ENCODE peak calls at places on chromosomes 11 and 22, in four cellular contexts. R is transverse colon, M is foreskin fibroblast, I is A549. S is an unnamed sample.

GRCh38 chr22:42033263-42034181 is 34.9 kb downstream of the WBP2NL start:
- DNase-seq in I (no peak), M (no peak), R (no peak), S (no peak)

GRCh38 chr22:17782158-17782557 is 7.9 kb upstream of the BID start:
- DNase-seq in R (no peak), I (no peak), M (no peak), S (no peak)

GRCh38 chr11:116513894-116514293 is 258.9 kb downstream of the BUD13 start:
- DNase-seq in R (peak; percentile 46), I (peak; percentile 54), M (peak; percentile 3), S (peak; percentile 43)

GRCh38 chr11:60785806-60786361 is 751 bp downstream of the MS4A10 start:
- DNase-seq in M (peak; percentile 37), I (no peak), R (no peak), S (peak; percentile 46)

GRCh38 chr11:122673706-122674105 is 18.2 kb downstream of the UBASH3B start:
- DNase-seq in M (peak; percentile 73), R (no peak), I (no peak), S (peak; percentile 40)

GRCh38 chr11:66956689-66957290 is 1.4 kb downstream of the PC start:
- DNase-seq in R (no peak), I (peak; percentile 71), M (peak; percentile 76), S (peak; percentile 60)

GRCh38 chr22:28029201-28029948 is 110.3 kb upstream of the PITPNB start:
- DNase-seq in M (peak; percentile 61), R (peak; percentile 21), I (peak; percentile 35), S (peak; percentile 90)

GRCh38 chr11:62707277-62707771 is at the start of the genes BSCL2 and GNG3:
- DNase-seq in I (peak; percentile 39), R (no peak), M (no peak), S (no peak)

GRCh38 chr22:37416806-37417205 is 10.5 kb downstream of the ELFN2 start:
- DNase-seq in M (peak; percentile 21), R (no peak), I (no peak), S (no peak)

GRCh38 chr11:107857550-107858216 is 904 bp downstream of the SLC35F2 start:
- DNase-seq in M (peak; percentile 40), R (no peak), I (peak; percentile 18), S (no peak)

GRCh38 chr11:121881806-121882205 is 234.2 kb downstream of the BLID start:
- DNase-seq in I (no peak), R (no peak), M (peak; percentile 85), S (peak; percentile 43)

GRCh38 chr11:66278396-66279091 is 569 bp downstream of the CNIH2 start:
- DNase-seq in I (peak; percentile 63), M (peak; percentile 44), R (no peak), S (peak; percentile 21)

GRCh38 chr22:17119481-17120202 is 1.5 kb downstream of the TMEM121B start:
- DNase-seq in I (peak; percentile 59), R (peak; percentile 44), M (peak; percentile 24), S (no peak)

GRCh38 chr11:67303132-67303988 is at the start of gene SSH3:
- DNase-seq in M (peak; percentile 86), I (peak; percentile 74), R (peak; percentile 90), S (peak; percentile 53)

GRCh38 chr11:15818132-15818842 is 538.1 kb downstream of the SOX6 start:
- DNase-seq in R (peak; percentile 41), M (no peak), I (no peak), S (no peak)

GRCh38 chr11:125778728-125779127 is at the start of gene PATE2:
- DNase-seq in R (no peak), M (no peak), I (no peak), S (no peak)

GRCh38 chr11:69071086-69071800 is 22.5 kb downstream of the TPCN2 start:
- DNase-seq in M (no peak), R (no peak), I (no peak), S (no peak)

GRCh38 chr11:126265801-126266200 is 2.9 kb downstream of the SRPRA start:
- DNase-seq in I (peak; percentile 42), M (no peak), R (no peak), S (peak; percentile 40)

GRCh38 chr22:48760481-48761238 is 1067.0 kb downstream of the BRD1 start:
- DNase-seq in I (no peak), M (no peak), R (no peak), S (no peak)

GRCh38 chr11:114155116-114155515 is 95.6 kb downstream of the ZBTB16 start:
- DNase-seq in R (no peak), M (no peak), I (no peak), S (no peak)

GRCh38 chr22:35477911-35478582 is 62.6 kb upstream of the RASD2 start:
- DNase-seq in M (peak; percentile 50), R (peak; percentile 72), I (peak; percentile 70), S (peak; percentile 73)

GRCh38 chr11:58075781-58076180 is 45.0 kb downstream of the OR6Q1 start:
- DNase-seq in I (no peak), M (peak; percentile 10), R (no peak), S (peak; percentile 20)

GRCh38 chr22:27591060-27591459 is 210.5 kb downstream of the MN1 start:
- DNase-seq in I (no peak), R (no peak), M (no peak), S (no peak)

GRCh38 chr11:47204633-47204989 is 10.2 kb upstream of the DDB2 start:
- DNase-seq in M (peak; percentile 80), R (no peak), I (peak; percentile 28), S (peak; percentile 64)

GRCh38 chr11:106457727-106458126 is 380.3 kb downstream of the AASDHPPT start:
- DNase-seq in I (peak; percentile 12), R (no peak), M (peak; percentile 74), S (peak; percentile 80)

GRCh38 chr11:121884601-121885000 is 231.4 kb downstream of the BLID start:
- DNase-seq in R (no peak), M (no peak), I (no peak), S (no peak)

GRCh38 chr11:63737718-63738117 is 30.9 kb downstream of the ZFTA start:
- DNase-seq in M (no peak), I (no peak), R (no peak), S (no peak)

GRCh38 chr11:94876645-94877445 is 96.5 kb downstream of the CWC15 start:
- DNase-seq in M (peak; percentile 98), I (peak; percentile 72), R (peak; percentile 60), S (peak; percentile 97)

DNA sequence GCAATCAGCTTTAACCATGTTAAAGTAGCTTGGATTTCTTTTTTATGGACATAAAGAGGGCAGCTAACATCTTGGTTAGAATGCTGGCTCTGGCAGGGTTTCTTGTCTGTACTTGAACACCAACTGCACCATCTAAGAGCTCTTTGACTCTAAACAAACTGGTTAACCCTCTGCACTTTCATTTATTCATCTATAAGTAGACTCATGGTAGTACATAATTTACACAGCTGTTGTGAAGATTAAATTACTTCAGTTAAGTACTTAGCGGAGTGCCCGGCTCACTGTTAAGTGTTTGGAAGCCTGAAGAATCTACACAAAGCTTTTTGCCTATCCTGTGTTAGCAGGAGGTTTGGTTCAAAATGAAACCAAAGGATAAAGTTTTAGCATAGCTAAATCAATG is 846.2 kb upstream of the API5 start:
- DNase-seq in R (no peak), M (no peak), I (no peak), S (no peak)
- H3K4me3 ChIP-seq in R (no peak overlapping the region), M (no peak overlapping the region), I (no peak overlapping the region), S (no peak overlapping the region)

GRCh38 chr11:2346014-2346413 is 31.1 kb upstream of the CD81 start:
- DNase-seq in R (no peak), M (no peak), I (no peak), S (no peak)
- TF ChIP-seq CTCF in R (no peak), M (no peak), I (no peak), S (no peak)

DNA sequence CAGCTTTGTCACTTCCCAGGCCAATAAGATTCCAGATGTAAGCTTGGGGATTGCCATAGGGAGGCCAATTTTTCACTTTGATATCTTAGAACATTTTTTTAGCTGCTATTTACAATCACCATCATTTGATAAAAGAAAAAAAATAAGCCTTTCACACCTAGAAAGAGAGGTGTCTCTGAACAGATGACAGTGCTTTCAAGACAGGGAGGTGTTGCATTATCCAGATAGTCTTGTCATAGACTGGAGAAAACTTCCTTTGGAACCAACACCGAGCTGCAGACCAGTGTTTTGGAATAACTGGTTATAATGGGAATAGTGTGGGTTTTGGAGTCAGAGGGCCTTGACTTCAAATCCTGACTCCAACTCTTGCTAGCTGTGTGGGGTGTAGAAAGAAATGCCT is 101.0 kb downstream of the SLC1A2 start:
- DNase-seq in I (no peak), R (no peak), M (no peak), S (no peak)
- H3K4me3 ChIP-seq in I (no peak overlapping the region), R (no peak overlapping the region), M (no peak overlapping the region), S (no peak overlapping the region)

DNA sequence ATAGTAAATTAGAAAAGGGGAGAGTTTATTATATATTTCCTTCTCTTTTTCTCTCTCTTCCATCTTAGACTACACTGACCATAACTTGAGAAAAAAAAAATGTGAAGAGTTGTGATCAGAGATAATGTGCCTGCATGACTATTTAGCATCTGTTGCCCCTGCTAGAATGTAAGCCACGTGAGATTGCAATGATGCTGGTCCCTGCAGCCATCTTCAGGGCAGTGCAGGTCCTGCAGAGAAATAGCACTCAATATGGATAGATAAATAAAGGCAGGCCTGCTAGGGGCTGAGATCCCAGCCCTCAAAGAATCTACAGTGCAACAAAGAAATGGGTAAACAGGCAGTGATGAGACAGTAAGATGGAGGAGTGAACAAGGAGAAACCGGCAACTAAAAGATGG is 7.8 kb upstream of the DKK3 start:
- DNase-seq in M (no peak), R (no peak), I (peak; percentile 17), S (no peak)
- TF ChIP-seq CTCF in M (peak; percentile 16), R (no peak), I (no peak), S (no peak)

GRCh38 chr22:24518228-24518627 is 23.1 kb downstream of the UPB1 start:
- DNase-seq in I (no peak), R (no peak), M (no peak), S (no peak)

GRCh38 chr22:24517446-24517845 is 22.3 kb downstream of the UPB1 start:
- DNase-seq in R (no peak), I (no peak), M (no peak), S (no peak)

GRCh38 chr22:24514241-24515024 is 19.3 kb downstream of the UPB1 start:
- DNase-seq in R (peak; percentile 25), I (no peak), M (no peak), S (no peak)

GRCh38 chr22:24515025-24515338 is 19.9 kb downstream of the UPB1 start:
- DNase-seq in M (no peak), R (no peak), I (no peak), S (no peak)

DNA sequence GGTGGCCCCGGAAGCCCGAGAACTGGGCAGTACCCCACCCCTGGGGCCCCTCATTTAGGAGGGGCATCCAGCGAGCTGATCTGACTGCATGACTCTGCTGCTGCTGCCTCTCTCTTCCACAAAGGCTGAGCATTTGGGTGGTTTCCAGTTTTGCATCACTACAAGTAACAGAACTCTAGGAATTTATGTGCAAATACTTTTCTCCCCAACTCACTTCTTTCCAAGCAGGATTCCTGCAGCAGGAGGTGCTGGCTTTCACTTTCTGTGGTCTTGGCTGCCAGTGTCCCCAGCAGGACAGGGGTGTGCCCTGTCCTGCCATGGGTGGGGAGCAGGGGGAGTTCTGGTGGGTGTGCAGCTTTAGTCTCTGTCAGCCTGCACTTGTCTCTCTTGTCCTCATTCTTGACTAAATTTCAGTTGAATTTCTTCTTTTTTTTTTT is 21.2 kb downstream of the UPB1 start:
- DNase-seq in R (no peak), M (peak; percentile 90), I (peak; percentile 19), S (peak; percentile 91)
- H3K4me3 ChIP-seq in R (no peak overlapping the region), M (peak overlapping the region; percentile 31), I (no peak overlapping the region), S (no peak overlapping the region)

S was measured in fibroblast of pulmonary artery.